ENCODE peak calls at places on chromosomes 11 and 22, in nine cellular contexts. One of them, this sample, is unnamed.

GRCh38 chr11:86717817-86718501 is 45.5 kb upstream of the ME3 start:
- DNase-seq in kidney epithelial cell: no peak
- DNase-seq in fibroblast of lung: no peak
- DNase-seq in progenitor cell of endocrine pancreas: no peak
- DNase-seq in neural crest cell: no peak
- DNase-seq in BJ: no peak
- DNase-seq in GM12865: no peak
- DNase-seq in AG04450: no peak
- DNase-seq in HFFc6: no peak
- DNase-seq in this sample: no peak

GRCh38 chr11:63917685-63918523 is 940 bp upstream of the RCOR2 start:
- DNase-seq in kidney epithelial cell: no peak
- DNase-seq in fibroblast of lung: peak
- DNase-seq in progenitor cell of endocrine pancreas: no peak
- DNase-seq in neural crest cell: peak
- DNase-seq in BJ: no peak
- DNase-seq in GM12865: peak
- DNase-seq in AG04450: no peak
- DNase-seq in HFFc6: no peak
- DNase-seq in this sample: peak

GRCh38 chr11:70568504-70569172 is 170.3 kb downstream of the CTTN start:
- DNase-seq in kidney epithelial cell: no peak
- DNase-seq in fibroblast of lung: peak
- DNase-seq in progenitor cell of endocrine pancreas: no peak
- DNase-seq in neural crest cell: peak
- DNase-seq in BJ: no peak
- DNase-seq in GM12865: no peak
- DNase-seq in AG04450: no peak
- DNase-seq in HFFc6: peak
- DNase-seq in this sample: peak

GRCh38 chr11:22415481-22415880 is 77.3 kb downstream of the SLC17A6 start:
- DNase-seq in kidney epithelial cell: no peak
- DNase-seq in fibroblast of lung: no peak
- DNase-seq in progenitor cell of endocrine pancreas: no peak
- DNase-seq in neural crest cell: no peak
- DNase-seq in BJ: no peak
- DNase-seq in GM12865: no peak
- DNase-seq in AG04450: no peak
- DNase-seq in HFFc6: no peak
- DNase-seq in this sample: no peak

GRCh38 chr22:35258144-35258988 is 1.1 kb downstream of the HMGXB4 start:
- DNase-seq in kidney epithelial cell: peak
- DNase-seq in fibroblast of lung: peak
- DNase-seq in progenitor cell of endocrine pancreas: no peak
- DNase-seq in neural crest cell: peak
- DNase-seq in BJ: no peak
- DNase-seq in GM12865: peak
- DNase-seq in AG04450: no peak
- DNase-seq in HFFc6: no peak
- DNase-seq in this sample: peak

GRCh38 chr11:54832676-54833075 is 126.0 kb downstream of the OR4A5 start:
- DNase-seq in kidney epithelial cell: no peak
- DNase-seq in fibroblast of lung: no peak
- DNase-seq in progenitor cell of endocrine pancreas: no peak
- DNase-seq in neural crest cell: no peak
- DNase-seq in BJ: no peak
- DNase-seq in GM12865: no peak
- DNase-seq in AG04450: no peak
- DNase-seq in HFFc6: no peak
- DNase-seq in this sample: no peak

GRCh38 chr11:88259431-88259830 is 78.1 kb downstream of the CTSC start:
- DNase-seq in kidney epithelial cell: no peak
- DNase-seq in fibroblast of lung: no peak
- DNase-seq in progenitor cell of endocrine pancreas: no peak
- DNase-seq in neural crest cell: no peak
- DNase-seq in BJ: no peak
- DNase-seq in GM12865: no peak
- DNase-seq in AG04450: no peak
- DNase-seq in HFFc6: no peak
- DNase-seq in this sample: no peak

GRCh38 chr22:42388130-42388797 is 43.9 kb downstream of the NFAM1 start:
- DNase-seq in kidney epithelial cell: no peak
- DNase-seq in fibroblast of lung: no peak
- DNase-seq in progenitor cell of endocrine pancreas: no peak
- DNase-seq in neural crest cell: peak
- DNase-seq in BJ: no peak
- DNase-seq in GM12865: peak
- DNase-seq in AG04450: no peak
- DNase-seq in HFFc6: no peak
- DNase-seq in this sample: peak

GRCh38 chr11:74000307-74000630 is 8.6 kb downstream of the UCP3 start:
- DNase-seq in kidney epithelial cell: no peak
- DNase-seq in fibroblast of lung: no peak
- DNase-seq in progenitor cell of endocrine pancreas: no peak
- DNase-seq in neural crest cell: no peak
- DNase-seq in BJ: no peak
- DNase-seq in GM12865: no peak
- DNase-seq in AG04450: no peak
- DNase-seq in HFFc6: no peak
- DNase-seq in this sample: no peak

GRCh38 chr11:120894207-120894989 is 129.5 kb upstream of the TBCEL start:
- DNase-seq in kidney epithelial cell: no peak
- DNase-seq in fibroblast of lung: no peak
- DNase-seq in progenitor cell of endocrine pancreas: no peak
- DNase-seq in neural crest cell: no peak
- DNase-seq in BJ: no peak
- DNase-seq in GM12865: no peak
- DNase-seq in AG04450: no peak
- DNase-seq in HFFc6: no peak
- DNase-seq in this sample: no peak

GRCh38 chr22:30340911-30341685 is 14.4 kb upstream of the TBC1D10A start:
- DNase-seq in kidney epithelial cell: no peak
- DNase-seq in fibroblast of lung: no peak
- DNase-seq in progenitor cell of endocrine pancreas: no peak
- DNase-seq in neural crest cell: no peak
- DNase-seq in BJ: no peak
- DNase-seq in GM12865: no peak
- DNase-seq in AG04450: no peak
- DNase-seq in HFFc6: no peak
- DNase-seq in this sample: no peak

GRCh38 chr11:504053-504993 is 2.7 kb downstream of the RNH1 start:
- DNase-seq in kidney epithelial cell: no peak
- DNase-seq in fibroblast of lung: peak
- DNase-seq in progenitor cell of endocrine pancreas: no peak
- DNase-seq in neural crest cell: no peak
- DNase-seq in BJ: no peak
- DNase-seq in GM12865: peak
- DNase-seq in AG04450: no peak
- DNase-seq in HFFc6: no peak
- DNase-seq in this sample: no peak

GRCh38 chr11:11426226-11426915 is 73.3 kb upstream of the CSNK2A3 start:
- DNase-seq in kidney epithelial cell: no peak
- DNase-seq in fibroblast of lung: no peak
- DNase-seq in progenitor cell of endocrine pancreas: no peak
- DNase-seq in neural crest cell: no peak
- DNase-seq in BJ: no peak
- DNase-seq in GM12865: no peak
- DNase-seq in AG04450: no peak
- DNase-seq in HFFc6: peak
- DNase-seq in this sample: no peak

GRCh38 chr22:43231724-43232034 is 44.7 kb upstream of the TTLL12 start:
- DNase-seq in kidney epithelial cell: no peak
- DNase-seq in fibroblast of lung: no peak
- DNase-seq in progenitor cell of endocrine pancreas: no peak
- DNase-seq in neural crest cell: no peak
- DNase-seq in BJ: no peak
- DNase-seq in GM12865: no peak
- DNase-seq in AG04450: no peak
- DNase-seq in HFFc6: no peak
- DNase-seq in this sample: no peak

GRCh38 chr11:68370211-68371111 is 58.1 kb downstream of the LRP5 start:
- DNase-seq in kidney epithelial cell: no peak
- DNase-seq in fibroblast of lung: no peak
- DNase-seq in progenitor cell of endocrine pancreas: no peak
- DNase-seq in neural crest cell: no peak
- DNase-seq in BJ: no peak
- DNase-seq in GM12865: peak
- DNase-seq in AG04450: no peak
- DNase-seq in HFFc6: no peak
- DNase-seq in this sample: peak

GRCh38 chr11:57031541-57031940 is 42.8 kb downstream of the OR5AK2 start:
- DNase-seq in kidney epithelial cell: no peak
- DNase-seq in fibroblast of lung: no peak
- DNase-seq in progenitor cell of endocrine pancreas: no peak
- DNase-seq in neural crest cell: no peak
- DNase-seq in BJ: no peak
- DNase-seq in GM12865: no peak
- DNase-seq in AG04450: no peak
- DNase-seq in HFFc6: no peak
- DNase-seq in this sample: no peak

GRCh38 chr11:119489087-119489486 is 66.1 kb upstream of the THY1 start:
- DNase-seq in kidney epithelial cell: no peak
- DNase-seq in fibroblast of lung: no peak
- DNase-seq in progenitor cell of endocrine pancreas: no peak
- DNase-seq in neural crest cell: no peak
- DNase-seq in BJ: no peak
- DNase-seq in GM12865: no peak
- DNase-seq in AG04450: no peak
- DNase-seq in HFFc6: no peak
- DNase-seq in this sample: no peak

GRCh38 chr11:44899959-44900358 is 50.7 kb downstream of the TP53I11 start:
- DNase-seq in kidney epithelial cell: no peak
- DNase-seq in fibroblast of lung: peak
- DNase-seq in progenitor cell of endocrine pancreas: no peak
- DNase-seq in neural crest cell: peak
- DNase-seq in BJ: no peak
- DNase-seq in GM12865: peak
- DNase-seq in AG04450: peak
- DNase-seq in HFFc6: peak
- DNase-seq in this sample: peak

GRCh38 chr11:62805991-62806441 is 776 bp upstream of the NXF1 start:
- DNase-seq in kidney epithelial cell: no peak
- DNase-seq in fibroblast of lung: no peak
- DNase-seq in progenitor cell of endocrine pancreas: no peak
- DNase-seq in neural crest cell: no peak
- DNase-seq in BJ: no peak
- DNase-seq in GM12865: peak
- DNase-seq in AG04450: no peak
- DNase-seq in HFFc6: no peak
- DNase-seq in this sample: no peak

GRCh38 chr22:48894804-48895250 is 932.8 kb downstream of the BRD1 start:
- DNase-seq in kidney epithelial cell: no peak
- DNase-seq in fibroblast of lung: no peak
- DNase-seq in progenitor cell of endocrine pancreas: no peak
- DNase-seq in neural crest cell: no peak
- DNase-seq in BJ: no peak
- DNase-seq in GM12865: no peak
- DNase-seq in AG04450: no peak
- DNase-seq in HFFc6: no peak
- DNase-seq in this sample: no peak

DNA sequence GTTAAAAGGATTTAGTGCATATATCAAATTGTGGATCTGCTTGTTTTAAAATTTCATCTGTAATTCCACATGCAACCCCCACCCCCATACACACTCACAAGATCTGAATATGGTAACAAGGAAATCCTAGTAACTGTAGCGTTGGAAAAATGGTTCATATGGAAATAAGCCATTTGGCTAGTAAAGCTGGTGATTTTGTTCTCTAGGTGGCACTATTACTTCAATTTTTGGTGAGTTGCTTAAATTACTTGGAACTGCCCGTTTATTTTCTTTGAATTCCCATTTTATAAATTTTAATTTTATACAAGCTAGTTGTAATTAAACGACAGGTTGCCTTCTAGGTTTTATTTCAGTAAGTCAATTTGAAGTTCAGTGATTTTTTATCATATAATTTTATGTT is 5.3 kb downstream of the BDNF start:
- DNase-seq in kidney epithelial cell: no peak
- DNase-seq in fibroblast of lung: peak
- DNase-seq in progenitor cell of endocrine pancreas: no peak
- DNase-seq in neural crest cell: no peak
- DNase-seq in BJ: no peak
- DNase-seq in GM12865: no peak
- DNase-seq in AG04450: no peak
- DNase-seq in HFFc6: no peak
- DNase-seq in this sample: no peak
- TF ChIP-seq CTCF in kidney epithelial cell: peak
- TF ChIP-seq CTCF in fibroblast of lung: peak
- TF ChIP-seq CTCF in progenitor cell of endocrine pancreas: peak
- TF ChIP-seq CTCF in neural crest cell: peak
- TF ChIP-seq CTCF in BJ: peak
- TF ChIP-seq CTCF in GM12865: peak
- TF ChIP-seq CTCF in AG04450: peak
- TF ChIP-seq CTCF in HFFc6: peak
- TF ChIP-seq CTCF in this sample: peak

DNA sequence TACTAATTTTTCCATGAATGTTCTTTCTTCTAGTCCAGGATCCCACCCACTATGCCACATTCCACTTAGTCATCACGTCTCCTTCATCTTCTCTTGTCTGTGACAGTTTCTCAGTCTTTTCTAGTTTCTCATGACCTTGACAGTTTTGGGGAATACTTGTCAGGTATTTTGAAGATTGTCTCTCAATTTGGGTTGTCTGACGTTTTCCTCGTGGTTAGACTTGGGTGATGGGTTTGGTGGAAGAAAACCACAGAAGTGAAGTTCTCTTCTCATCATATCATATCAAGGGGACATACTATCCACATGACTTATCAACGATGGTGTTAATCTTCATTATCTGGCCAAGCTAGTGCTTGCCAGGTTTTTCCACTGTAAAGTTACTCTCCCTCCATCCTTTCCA is 102.4 kb downstream of the LRRC32 start:
- DNase-seq in kidney epithelial cell: no peak
- DNase-seq in fibroblast of lung: no peak
- DNase-seq in progenitor cell of endocrine pancreas: no peak
- DNase-seq in neural crest cell: no peak
- DNase-seq in BJ: no peak
- DNase-seq in GM12865: no peak
- DNase-seq in AG04450: no peak
- DNase-seq in HFFc6: no peak
- DNase-seq in this sample: no peak
- TF ChIP-seq CTCF in kidney epithelial cell: no peak
- TF ChIP-seq CTCF in fibroblast of lung: no peak
- TF ChIP-seq CTCF in progenitor cell of endocrine pancreas: no peak
- TF ChIP-seq CTCF in neural crest cell: no peak
- TF ChIP-seq CTCF in BJ: no peak
- TF ChIP-seq CTCF in GM12865: no peak
- TF ChIP-seq CTCF in AG04450: no peak
- TF ChIP-seq CTCF in HFFc6: no peak
- TF ChIP-seq CTCF in this sample: no peak

GRCh38 chr11:43130616-43131015 is 181.2 kb upstream of the API5 start:
- DNase-seq in kidney epithelial cell: no peak
- DNase-seq in fibroblast of lung: no peak
- DNase-seq in progenitor cell of endocrine pancreas: no peak
- DNase-seq in neural crest cell: no peak
- DNase-seq in BJ: no peak
- DNase-seq in GM12865: peak
- DNase-seq in AG04450: no peak
- DNase-seq in HFFc6: no peak
- DNase-seq in this sample: peak
- TF ChIP-seq CTCF in kidney epithelial cell: no peak
- TF ChIP-seq CTCF in fibroblast of lung: no peak
- TF ChIP-seq CTCF in progenitor cell of endocrine pancreas: no peak
- TF ChIP-seq CTCF in neural crest cell: peak
- TF ChIP-seq CTCF in BJ: no peak
- TF ChIP-seq CTCF in GM12865: peak
- TF ChIP-seq CTCF in AG04450: no peak
- TF ChIP-seq CTCF in HFFc6: no peak
- TF ChIP-seq CTCF in this sample: no peak

GRCh38 chr22:22380098-22381030 is 128.2 kb downstream of the ZNF280B start:
- DNase-seq in kidney epithelial cell: no peak
- DNase-seq in fibroblast of lung: no peak
- DNase-seq in progenitor cell of endocrine pancreas: no peak
- DNase-seq in neural crest cell: no peak
- DNase-seq in BJ: no peak
- DNase-seq in GM12865: peak
- DNase-seq in AG04450: no peak
- DNase-seq in HFFc6: no peak
- DNase-seq in this sample: peak
- TF ChIP-seq CTCF in kidney epithelial cell: no peak
- TF ChIP-seq CTCF in fibroblast of lung: no peak
- TF ChIP-seq CTCF in progenitor cell of endocrine pancreas: peak
- TF ChIP-seq CTCF in neural crest cell: peak
- TF ChIP-seq CTCF in BJ: no peak
- TF ChIP-seq CTCF in GM12865: peak
- TF ChIP-seq CTCF in AG04450: no peak
- TF ChIP-seq CTCF in HFFc6: peak
- TF ChIP-seq CTCF in this sample: peak